ENCODE peak calls at places on chromosomes 6 and 20, in nine cellular contexts. H is glomerular endothelial cell, A is activated T-cell treated with anti-CD3 and anti-CD28 coated beads for 1 hour, Z is SJSA1, W is MV-4-11, G is kidney tubule cell, X is ureter, B is AG09319, U is transverse colon. L is an unnamed sample.

GRCh38 chr6:111938710-111939109 is 65.5 kb upstream of the FYN start:
- DNase-seq in W (no peak), Z (peak), X (no peak), B (no peak), H (no peak), A (no peak), G (peak), U (no peak), L (no peak)

GRCh38 chr6:164133095-164133494 is 718.6 kb downstream of the QKI start:
- DNase-seq in B (no peak), X (no peak), A (no peak), Z (no peak), G (peak), H (no peak), W (peak), U (no peak), L (no peak)

GRCh38 chr6:108921547-108922331 is 73.5 kb downstream of the ARMC2 start:
- DNase-seq in B (peak), W (peak), H (no peak), X (no peak), Z (no peak), G (no peak), A (no peak), U (no peak), L (no peak)

GRCh38 chr20:41245086-41245707 is 72.3 kb downstream of the ZHX3 start:
- DNase-seq in W (peak), U (no peak), Z (no peak), A (no peak), G (no peak), B (no peak), X (no peak), H (no peak), L (no peak)

GRCh38 chr20:1783245-1783644 is 112.0 kb upstream of the SIRPA start:
- DNase-seq in X (no peak), A (no peak), B (no peak), G (no peak), W (no peak), H (no peak), U (no peak), Z (no peak), L (no peak)

GRCh38 chr20:63698739-63699465 is 2.5 kb downstream of the TNFRSF6B start:
- DNase-seq in X (no peak), Z (peak), A (no peak), H (no peak), U (peak), B (peak), G (peak), W (no peak), L (peak)

GRCh38 chr6:56999049-56999448 is 44.1 kb downstream of the BEND6 start:
- DNase-seq in G (no peak), X (no peak), B (no peak), Z (no peak), A (no peak), U (no peak), H (no peak), W (no peak), L (no peak)

GRCh38 chr6:91761621-91762020 is 1174.7 kb upstream of the MAP3K7 start:
- DNase-seq in H (no peak), W (peak), U (no peak), G (no peak), A (no peak), B (no peak), Z (no peak), X (no peak), L (no peak)

GRCh38 chr6:45709834-45710233 is 305.8 kb downstream of the CLIC5 start:
- DNase-seq in H (no peak), Z (no peak), A (no peak), X (no peak), W (peak), B (no peak), U (no peak), G (no peak), L (no peak)

GRCh38 chr6:53741417-53741816 is 53.4 kb upstream of the LRRC1 start:
- DNase-seq in Z (no peak), U (no peak), A (no peak), G (no peak), H (no peak), B (no peak), X (no peak), W (peak), L (no peak)

GRCh38 chr6:28866342-28867077 is 57.3 kb downstream of the TRIM27 start:
- DNase-seq in U (peak), Z (peak), G (peak), A (peak), B (no peak), W (peak), H (no peak), X (peak), L (no peak)

GRCh38 chr20:46312075-46312944 is 4.0 kb upstream of the CDH22 start:
- DNase-seq in H (no peak), B (no peak), Z (no peak), A (no peak), X (no peak), W (no peak), U (no peak), G (no peak), L (no peak)

GRCh38 chr20:7627734-7628663 is 312.3 kb downstream of the HAO1 start:
- DNase-seq in B (no peak), U (no peak), H (peak), W (no peak), Z (peak), A (no peak), G (peak), X (no peak), L (no peak)

GRCh38 chr6:20564269-20564668 is 30.0 kb downstream of the CDKAL1 start:
- DNase-seq in B (no peak), H (no peak), U (no peak), X (no peak), A (no peak), G (peak), Z (peak), W (peak), L (no peak)

GRCh38 chr6:138986578-138986977 is 1.5 kb downstream of the REPS1 start:
- DNase-seq in B (no peak), A (no peak), H (no peak), G (peak), X (no peak), W (peak), Z (peak), U (no peak), L (no peak)

GRCh38 chr6:47400581-47400980 is 77.0 kb upstream of the CD2AP start:
- DNase-seq in W (no peak), A (no peak), X (no peak), U (no peak), H (no peak), B (no peak), G (peak), Z (no peak), L (no peak)